ENCODE peak calls at places on chromosomes 12 and 14, in seven cellular contexts. S, L, X, P, O, A and N are unnamed samples.
A peak's percentile ranks its signal among the peaks of the same experiment; 100 is the strongest.

GRCh38 chr14:24556756-24557155 is 19.3 kb downstream of the CTSG start:
- DNase-seq in L (no peak), X (no peak), P (no peak), O (no peak), A (no peak), S (peak; percentile 29), N (peak; percentile 52)

GRCh38 chr12:96883571-96883970 is 23.5 kb upstream of the NEDD1 start:
- DNase-seq in P (no peak), A (no peak), X (peak; percentile 12), L (no peak), O (no peak), S (no peak), N (no peak)

GRCh38 chr14:94562941-94563883 is 2.0 kb downstream of the SERPINA4 start:
- DNase-seq in P (no peak), X (no peak), S (no peak), A (no peak), O (no peak), L (no peak), N (no peak)

GRCh38 chr14:81164167-81164774 is 56.5 kb downstream of the GTF2A1 start:
- DNase-seq in L (peak; percentile 8), A (peak; percentile 79), O (peak; percentile 35), S (peak; percentile 57), X (peak; percentile 71), P (peak; percentile 59), N (peak; percentile 78)

GRCh38 chr14:105281354-105282097 is 19.3 kb downstream of the BRF1 start:
- DNase-seq in O (no peak), P (peak; percentile 18), A (no peak), S (peak; percentile 57), X (peak; percentile 80), L (no peak), N (no peak)

GRCh38 chr14:105898482-105899010 is 372.2 kb downstream of the TMEM121 start:
- DNase-seq in X (no peak), A (no peak), L (no peak), S (no peak), P (no peak), O (peak; percentile 9), N (no peak)

GRCh38 chr12:2384533-2385328 is 331.9 kb downstream of the CACNA1C start:
- DNase-seq in O (no peak), X (peak; percentile 65), P (peak; percentile 17), S (no peak), L (no peak), A (peak; percentile 43), N (no peak)

GRCh38 chr14:32693114-32693513 is 245.6 kb upstream of the NPAS3 start:
- DNase-seq in S (no peak), P (no peak), X (peak; percentile 49), L (no peak), O (no peak), A (no peak), N (no peak)

DNA sequence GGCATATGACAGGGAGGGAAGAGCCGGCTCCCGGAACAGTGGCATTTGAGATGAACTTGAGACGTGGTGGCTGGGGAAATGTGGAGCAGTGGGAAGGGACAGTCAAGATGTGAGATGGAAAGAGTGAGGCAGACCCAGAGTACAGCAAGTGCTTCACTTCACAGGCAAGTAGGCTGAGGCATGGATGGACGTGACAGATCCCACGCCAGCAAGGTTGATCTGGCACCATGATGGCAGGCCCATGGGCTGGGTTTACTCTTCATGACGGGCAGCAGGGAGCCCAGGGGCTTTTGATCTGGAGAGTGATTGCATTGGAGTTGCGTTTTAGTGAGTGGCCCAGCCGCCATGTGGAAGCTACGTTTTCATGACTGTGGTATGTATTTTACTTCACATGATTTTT is 17.9 kb upstream of the EML1 start:
- DNase-seq in S (no peak), P (no peak), O (no peak), X (no peak), A (no peak), L (no peak), N (no peak)
- H3K27ac ChIP-seq in S (no peak overlapping the region), P (no peak overlapping the region), O (peak overlapping the region; percentile 8), X (no peak overlapping the region), A (no peak overlapping the region), L (no peak overlapping the region), N (no peak overlapping the region)

GRCh38 chr14:103704708-103705107 is 10.5 kb downstream of the XRCC3 start:
- DNase-seq in X (no peak), P (no peak), S (no peak), L (no peak), O (peak; percentile 57), A (no peak), N (no peak)
- H3K27ac ChIP-seq in X (no peak overlapping the region), P (peak overlapping the region; percentile 46), S (peak overlapping the region; percentile 99), L (no peak overlapping the region), O (no peak overlapping the region), A (no peak overlapping the region), N (peak overlapping the region; percentile 48)

GRCh38 chr14:90408713-90409112 is 11.9 kb downstream of the CALM1 start:
- DNase-seq in L (no peak), O (no peak), P (no peak), A (no peak), X (peak; percentile 31), S (no peak), N (no peak)
- H3K27ac ChIP-seq in L (no peak overlapping the region), O (peak overlapping the region; percentile 78), P (peak overlapping the region; percentile 94), A (no peak overlapping the region), X (peak overlapping the region; percentile 77), S (peak overlapping the region; percentile 62), N (peak overlapping the region; percentile 54)

GRCh38 chr12:46907791-46908190 is 82.0 kb upstream of the SLC38A4 start:
- DNase-seq in S (no peak), X (no peak), L (no peak), A (no peak), P (no peak), O (no peak), N (no peak)

GRCh38 chr12:46901464-46902205 is 75.8 kb upstream of the SLC38A4 start:
- DNase-seq in L (no peak), S (no peak), P (no peak), O (no peak), X (no peak), A (no peak), N (no peak)

GRCh38 chr12:46900734-46901463 is 75.1 kb upstream of the SLC38A4 start:
- DNase-seq in A (no peak), X (no peak), P (no peak), O (no peak), L (no peak), S (no peak), N (no peak)

GRCh38 chr12:46903058-46903457 is 77.3 kb upstream of the SLC38A4 start:
- DNase-seq in S (no peak), L (no peak), O (no peak), A (no peak), X (no peak), P (no peak), N (no peak)

DNA sequence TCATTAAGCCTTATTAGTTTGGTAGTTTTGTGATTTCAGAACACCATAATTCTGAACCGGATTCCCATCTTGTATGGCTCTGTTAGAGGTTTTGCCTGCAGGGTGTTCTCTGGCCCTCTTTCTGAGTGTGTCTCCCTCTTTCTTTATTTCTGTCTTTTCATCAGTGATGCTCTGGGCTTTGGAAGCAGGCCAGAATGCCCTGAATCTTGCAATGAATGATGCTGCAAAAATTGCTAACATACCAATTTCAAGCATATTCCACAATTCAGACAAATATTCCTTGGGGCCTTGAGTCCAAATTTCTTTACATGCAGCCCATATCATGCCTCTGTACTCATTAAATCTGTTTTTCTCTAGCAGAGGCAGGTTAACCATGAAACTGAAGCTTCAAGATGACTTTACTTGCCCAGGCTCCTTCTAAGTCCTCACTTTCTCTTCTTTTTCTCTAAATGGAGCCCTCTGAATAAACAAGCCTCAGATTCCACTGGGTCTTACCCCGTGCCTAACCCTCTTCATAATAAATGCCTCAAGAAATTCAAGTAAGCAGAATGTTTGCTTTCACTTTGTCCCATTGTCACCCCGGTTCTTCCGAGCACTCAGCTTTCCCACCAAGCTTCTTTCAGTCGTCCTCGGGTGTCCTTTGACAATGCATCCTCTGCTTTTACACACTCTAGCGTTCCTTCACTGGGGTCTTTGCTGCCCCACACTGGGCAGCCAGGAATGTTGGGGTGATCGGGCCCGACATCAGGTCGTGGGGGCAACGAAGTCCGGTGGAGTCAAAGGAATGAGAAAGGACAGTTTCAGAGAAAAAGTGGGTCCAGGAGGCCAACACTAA is 78.8 kb upstream of the SLC38A4 start:
- DNase-seq in P (no peak), L (no peak), A (no peak), X (no peak), O (no peak), S (no peak), N (no peak)
- H3K27ac ChIP-seq in P (no peak overlapping the region), L (no peak overlapping the region), A (no peak overlapping the region), X (no peak overlapping the region), O (no peak overlapping the region), S (no peak overlapping the region), N (no peak overlapping the region)

DNA sequence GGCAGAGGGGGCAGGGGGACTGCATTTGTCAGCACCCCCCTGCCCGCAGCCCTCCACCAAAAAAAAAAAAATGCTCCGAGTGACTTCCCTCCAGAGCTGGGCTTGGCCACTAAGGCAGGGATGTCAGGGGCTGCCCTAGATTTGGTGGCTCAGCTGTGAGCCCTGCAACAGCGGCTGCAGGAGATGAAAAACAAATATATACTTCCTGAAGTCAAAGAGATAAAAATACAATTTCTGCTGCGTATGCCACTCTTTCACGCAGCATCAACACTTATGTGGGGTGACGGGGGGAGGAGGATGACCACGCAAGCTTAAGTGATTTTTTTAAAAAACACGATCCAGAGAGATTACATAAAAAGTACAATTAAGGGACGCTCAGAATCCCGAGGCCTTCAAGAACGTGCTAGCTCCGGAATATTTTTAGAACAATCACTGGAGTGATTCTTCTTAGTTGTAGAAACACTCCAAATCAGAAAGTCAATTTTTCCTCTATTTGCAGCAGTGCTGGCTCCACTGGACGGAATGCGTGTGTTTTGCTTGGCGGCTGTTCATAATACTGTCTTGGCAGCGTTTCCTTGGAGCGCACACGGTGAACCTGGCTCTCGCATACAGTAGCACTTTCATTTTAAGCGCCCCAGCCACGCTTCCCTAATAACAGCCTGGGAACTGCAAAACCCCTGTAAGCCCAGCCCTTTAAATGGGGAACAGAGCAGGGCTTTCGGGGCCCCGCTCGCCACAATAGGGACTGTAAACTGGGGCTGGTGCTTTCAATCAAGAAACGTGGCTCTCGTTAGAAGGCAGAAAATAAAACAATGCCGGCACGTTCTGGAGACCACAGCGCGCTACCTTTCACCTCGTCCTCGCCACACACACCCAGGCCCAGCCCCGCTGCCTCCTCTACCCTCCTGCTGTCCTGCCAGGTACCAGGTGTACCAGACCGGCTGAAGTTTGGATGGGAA is 80.1 kb downstream of the BCL11B start:
- DNase-seq in P (peak; percentile 62), O (peak; percentile 77), X (peak; percentile 60), S (peak; percentile 53), A (no peak), L (peak; percentile 59), N (no peak)
- H3K27ac ChIP-seq in P (no peak overlapping the region), O (no peak overlapping the region), X (no peak overlapping the region), S (peak overlapping the region; percentile 81), A (no peak overlapping the region), L (peak overlapping the region; percentile 88), N (no peak overlapping the region)